ENCODE peak calls at places on chromosomes 7 and 10, in six cellular contexts. H is neural progenitor cell, B is prostate gland, E is colonic mucosa, P is body of pancreas, K is Peyer's patch. S is an unnamed sample.
A peak's percentile ranks its signal among the peaks of the same experiment; 100 is the strongest.

GRCh38 chr7:137086896-137087295 is 218.4 kb downstream of the CHRM2 start:
- DNase-seq in H (no peak), P (no peak), E (no peak), B (no peak), K (no peak), S (no peak)

GRCh38 chr7:152899482-152900166 is 140.1 kb downstream of the ACTR3B start:
- DNase-seq in H (no peak), E (no peak), K (no peak), P (peak; percentile 85), B (peak; percentile 68), S (no peak)

GRCh38 chr10:27983144-27983543 is 15.7 kb downstream of the ODAD2 start:
- DNase-seq in P (no peak), B (no peak), K (no peak), H (no peak), E (no peak), S (no peak)

GRCh38 chr10:76082232-76082631 is 650.8 kb downstream of the LRMDA start:
- DNase-seq in E (no peak), P (no peak), B (no peak), H (no peak), K (no peak), S (no peak)

GRCh38 chr7:23129036-23129435 is 23.5 kb downstream of the KLHL7 start:
- DNase-seq in E (no peak), H (no peak), B (no peak), P (no peak), K (no peak), S (no peak)

GRCh38 chr7:22441157-22441556 is 58.8 kb downstream of the STEAP1B start:
- DNase-seq in K (no peak), E (no peak), P (no peak), H (no peak), B (no peak), S (no peak)

GRCh38 chr10:19164461-19164860 is 115.9 kb downstream of the MALRD1 start:
- DNase-seq in P (no peak), E (no peak), B (no peak), H (no peak), K (no peak), S (no peak)

GRCh38 chr7:111026806-111027205 is 64.1 kb upstream of the LRRN3 start:
- DNase-seq in K (no peak), E (no peak), B (no peak), P (no peak), H (no peak), S (no peak)

GRCh38 chr7:17913250-17913649 is 27.0 kb downstream of the SNX13 start:
- DNase-seq in B (no peak), P (no peak), K (no peak), E (no peak), H (no peak), S (peak; percentile 3)

GRCh38 chr10:112904000-112904399 is 46.0 kb upstream of the TCF7L2 start:
- DNase-seq in K (no peak), B (no peak), H (no peak), P (no peak), E (peak; percentile 51), S (no peak)

GRCh38 chr7:115271332-115272235 is 349.7 kb downstream of the MDFIC start:
- DNase-seq in E (no peak), P (no peak), K (no peak), H (no peak), B (peak; percentile 21), S (no peak)

GRCh38 chr10:117778241-117778640 is 235.7 kb downstream of the EMX2 start:
- DNase-seq in P (no peak), E (no peak), K (no peak), B (no peak), H (no peak), S (no peak)

GRCh38 chr10:26780793-26781601 is 79.8 kb downstream of the ABI1 start:
- DNase-seq in K (no peak), P (peak; percentile 7), B (peak; percentile 9), H (no peak), E (no peak), S (no peak)

GRCh38 chr7:12291870-12292269 is 80.8 kb downstream of the TMEM106B start:
- DNase-seq in E (no peak), H (no peak), B (no peak), P (no peak), K (no peak), S (no peak)

GRCh38 chr10:5897504-5897903 is 7.5 kb downstream of the FBH1 start:
- DNase-seq in B (no peak), P (no peak), H (no peak), E (no peak), K (no peak), S (no peak)

GRCh38 chr10:102581401-102581800 is 62.9 kb upstream of the TRIM8 start:
- DNase-seq in B (no peak), P (no peak), H (no peak), E (no peak), K (no peak), S (no peak)

GRCh38 chr7:22190736-22191135 is 166.2 kb downstream of the RAPGEF5 start:
- DNase-seq in P (no peak), B (no peak), H (no peak), E (no peak), K (no peak), S (no peak)

GRCh38 chr7:96303105-96303685 is 18.7 kb downstream of the SLC25A13 start:
- DNase-seq in K (no peak), H (no peak), B (peak; percentile 38), P (peak; percentile 52), E (peak; percentile 71), S (no peak)

GRCh38 chr7:36358589-36358988 is 31.1 kb upstream of the ANLN start:
- DNase-seq in B (no peak), H (no peak), E (no peak), K (no peak), P (no peak), S (no peak)

GRCh38 chr7:36355490-36355889 is 34.2 kb upstream of the ANLN start:
- DNase-seq in P (no peak), B (no peak), H (no peak), K (no peak), E (no peak), S (no peak)

GRCh38 chr7:36361227-36361626 is 28.4 kb upstream of the ANLN start:
- DNase-seq in P (no peak), B (no peak), H (no peak), E (no peak), K (no peak), S (no peak)

GRCh38 chr7:36360244-36360643 is 29.4 kb upstream of the ANLN start:
- DNase-seq in K (no peak), E (no peak), P (no peak), B (no peak), H (peak; percentile 54), S (no peak)

DNA sequence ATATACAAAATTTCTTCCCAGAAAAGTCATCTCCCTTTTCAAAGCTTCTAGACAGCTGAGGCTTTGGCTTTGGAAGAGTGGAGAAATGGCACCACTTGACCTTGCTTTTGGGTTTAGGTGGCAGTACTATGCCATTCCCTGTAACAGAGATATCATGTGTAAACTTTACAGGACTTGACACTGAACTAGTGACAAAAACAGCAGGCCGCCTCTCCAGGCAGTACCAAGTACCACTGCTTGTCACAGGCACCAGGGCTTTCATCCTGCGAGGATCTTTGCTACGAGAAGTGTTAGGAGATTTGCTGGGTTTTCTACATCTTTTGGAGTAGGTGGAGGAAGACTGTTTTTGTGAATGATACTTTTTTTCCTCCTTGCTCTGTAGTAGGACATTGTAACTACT is 32.6 kb upstream of the ANLN start:
- DNase-seq in P (no peak), B (no peak), H (no peak), K (no peak), E (no peak), S (no peak)
- TF ChIP-seq CTCF in P (no peak), B (no peak), H (no peak), K (no peak), E (no peak), S (no peak)

DNA sequence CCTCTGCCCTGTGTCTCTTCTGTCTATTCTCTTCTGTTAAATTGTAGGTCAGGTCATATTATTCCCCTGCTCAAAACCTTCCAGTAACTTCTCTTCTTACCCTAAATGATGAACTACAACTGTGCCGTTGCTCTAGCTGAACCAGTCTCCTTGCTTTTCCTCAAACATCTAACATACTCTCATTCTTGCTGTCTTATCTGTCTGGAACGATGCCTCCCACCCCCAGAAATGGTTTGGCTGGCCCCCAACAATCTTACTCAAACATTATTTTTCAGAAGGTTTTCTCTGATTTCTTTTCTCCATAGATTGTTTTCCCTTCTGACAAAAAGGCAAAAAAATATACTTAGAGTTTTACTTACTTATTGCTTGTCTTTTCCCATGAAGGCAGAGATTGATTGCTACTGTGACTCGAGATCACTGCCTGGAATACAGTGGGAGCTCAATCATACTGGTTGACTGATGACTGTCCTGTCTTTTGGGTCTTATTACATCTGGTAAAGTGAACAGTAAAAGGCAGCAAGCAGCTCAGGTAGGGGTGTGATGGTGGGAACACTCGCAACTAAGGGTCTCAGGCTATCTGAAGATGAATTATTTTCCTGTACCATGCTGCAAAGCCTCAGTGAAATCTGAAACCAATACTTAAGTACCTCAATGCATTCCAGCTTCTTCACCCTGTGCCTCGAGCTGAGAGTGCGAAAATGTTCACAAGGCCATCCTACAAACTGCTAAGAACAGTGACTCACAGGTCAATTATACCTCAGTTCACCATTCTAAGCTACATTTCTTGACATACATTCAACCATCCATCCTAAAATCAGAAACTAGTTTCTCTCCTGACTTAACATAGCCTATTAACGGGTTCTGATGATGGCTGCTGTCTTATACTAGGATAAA is 67.6 kb downstream of the DNMBP start:
- DNase-seq in P (no peak), B (no peak), H (no peak), K (no peak), E (no peak), S (no peak)
- H3K27ac ChIP-seq in P (no peak overlapping the region), B (no peak overlapping the region), H (no peak overlapping the region), K (no peak overlapping the region), E (no peak overlapping the region), S (no peak overlapping the region)

GRCh38 chr10:95758351-95759025 is 2.5 kb downstream of the ENTPD1 start:
- DNase-seq in H (no peak), P (no peak), K (no peak), E (no peak), B (no peak), S (no peak)

GRCh38 chr10:95756796-95757657 is 1.1 kb downstream of the ENTPD1 start:
- DNase-seq in K (no peak), B (no peak), P (no peak), H (no peak), E (no peak), S (no peak)

GRCh38 chr10:95759233-95759826 is 3.4 kb downstream of the ENTPD1 start:
- DNase-seq in K (no peak), B (no peak), P (no peak), H (no peak), E (no peak), S (no peak)

GRCh38 chr10:95756061-95756751 is at the start of gene ENTPD1:
- DNase-seq in K (no peak), P (peak; percentile 50), B (no peak), E (peak; percentile 25), H (peak; percentile 15), S (no peak)

DNA sequence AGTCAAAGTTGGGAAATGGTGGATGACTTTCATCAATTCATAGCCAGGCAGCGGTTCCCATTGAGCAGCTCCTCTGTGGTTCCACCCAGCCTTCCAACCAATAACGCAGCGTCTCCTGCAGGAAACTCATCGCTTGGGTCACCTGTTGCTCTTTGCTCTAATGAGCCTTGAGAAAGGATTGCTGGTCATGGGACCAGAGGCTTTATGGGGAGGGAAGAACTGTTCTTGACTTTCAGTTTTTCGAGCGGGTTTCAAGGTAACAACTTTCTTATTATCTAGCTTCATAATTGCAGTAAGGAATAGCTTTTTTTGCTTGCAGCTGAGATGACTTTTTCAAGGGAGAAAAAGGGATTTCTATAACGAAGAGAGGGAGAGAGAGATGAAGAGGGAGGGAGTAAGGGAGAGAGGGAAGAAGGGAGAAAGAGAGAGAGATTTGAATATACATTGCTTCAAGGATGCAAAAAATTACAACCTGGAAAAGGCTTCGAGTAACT is 405 bp upstream of the ENTPD1 start:
- DNase-seq in P (peak; percentile 56), B (no peak), E (peak; percentile 27), K (no peak), H (peak; percentile 15), S (peak; percentile 49)
- H3K4me3 ChIP-seq in P (no peak overlapping the region), B (peak overlapping the region; percentile 7), E (peak overlapping the region; percentile 29), K (peak overlapping the region; percentile 33), H (peak overlapping the region; percentile 38), S (peak overlapping the region; percentile 37)

GRCh38 chr7:157136372-157136771 is 2.4 kb upstream of the UBE3C start:
- DNase-seq in B (no peak), K (no peak), P (peak; percentile 33), E (no peak), H (no peak), S (no peak)
- TF ChIP-seq CTCF in B (no peak), K (peak; percentile 34), P (no peak), E (no peak), H (peak; percentile 13), S (no peak)